ENCODE peak calls at places on chromosomes 11 and 22, in seven cellular contexts. O is epithelial cell of esophagus, U is lung, Z is glutamatergic neuron, Y is colonic mucosa, D is WTC11, N is lower leg skin. K is an unnamed sample.
A peak's percentile ranks its signal among the peaks of the same experiment; 100 is the strongest.

GRCh38 chr11:35180311-35181233 is 41.6 kb downstream of the CD44 start:
- DNase-seq in O (no peak), U (no peak), Z (no peak), Y (no peak), D (no peak), N (no peak), K (no peak)

GRCh38 chr11:39681428-39681827 is 1778.0 kb downstream of the LRRC4C start:
- DNase-seq in O (no peak), U (no peak), Z (no peak), Y (no peak), D (no peak), N (no peak), K (no peak)

GRCh38 chr11:47577460-47578041 is 1.2 kb downstream of the KBTBD4 start:
- DNase-seq in O (no peak), U (no peak), Z (no peak), Y (no peak), D (no peak), N (no peak), K (no peak)

GRCh38 chr11:3675971-3676370 is 4.8 kb upstream of the CHRNA10 start:
- DNase-seq in O (peak; percentile 20), U (no peak), Z (no peak), Y (no peak), D (no peak), N (no peak), K (no peak)

GRCh38 chr11:7872913-7873312 is 58.2 kb downstream of the OR10A6 start:
- DNase-seq in O (peak; percentile 82), U (no peak), Z (no peak), Y (no peak), D (no peak), N (no peak), K (no peak)

GRCh38 chr22:38694945-38695344 is 5.8 kb downstream of the JOSD1 start:
- DNase-seq in O (peak; percentile 66), U (no peak), Z (no peak), Y (no peak), D (no peak), N (no peak), K (no peak)

GRCh38 chr22:45468872-45469572 is 33.7 kb upstream of the FBLN1 start:
- DNase-seq in O (peak; percentile 81), U (no peak), Z (no peak), Y (no peak), D (no peak), N (no peak), K (no peak)

GRCh38 chr11:61739413-61739812 is 13.0 kb upstream of the MYRF start:
- DNase-seq in O (no peak), U (no peak), Z (no peak), Y (no peak), D (no peak), N (no peak), K (peak; percentile 66)

GRCh38 chr11:128297805-128298204 is 289.6 kb downstream of the ETS1 start:
- DNase-seq in O (no peak), U (no peak), Z (no peak), Y (no peak), D (no peak), N (no peak), K (no peak)

GRCh38 chr11:23226331-23226909 is 366.1 kb upstream of the CCDC179 start:
- DNase-seq in O (no peak), U (no peak), Z (no peak), Y (no peak), D (no peak), N (no peak), K (no peak)

GRCh38 chr11:22922672-22923071 is 62.4 kb upstream of the CCDC179 start:
- DNase-seq in O (no peak), U (no peak), Z (no peak), Y (no peak), D (no peak), N (no peak), K (no peak)

GRCh38 chr22:29202231-29203192 is 3.2 kb upstream of the EMID1 start:
- DNase-seq in O (peak; percentile 45), U (peak; percentile 49), Z (no peak), Y (peak; percentile 58), D (peak; percentile 59), N (peak; percentile 40), K (no peak)

GRCh38 chr11:117441146-117441975 is 113.7 kb downstream of the CEP164 start:
- DNase-seq in O (no peak), U (no peak), Z (no peak), Y (no peak), D (no peak), N (no peak), K (no peak)

GRCh38 chr11:130519128-130519932 is 70.9 kb downstream of the ADAMTS15 start:
- DNase-seq in O (no peak), U (no peak), Z (no peak), Y (no peak), D (no peak), N (no peak), K (no peak)

DNA sequence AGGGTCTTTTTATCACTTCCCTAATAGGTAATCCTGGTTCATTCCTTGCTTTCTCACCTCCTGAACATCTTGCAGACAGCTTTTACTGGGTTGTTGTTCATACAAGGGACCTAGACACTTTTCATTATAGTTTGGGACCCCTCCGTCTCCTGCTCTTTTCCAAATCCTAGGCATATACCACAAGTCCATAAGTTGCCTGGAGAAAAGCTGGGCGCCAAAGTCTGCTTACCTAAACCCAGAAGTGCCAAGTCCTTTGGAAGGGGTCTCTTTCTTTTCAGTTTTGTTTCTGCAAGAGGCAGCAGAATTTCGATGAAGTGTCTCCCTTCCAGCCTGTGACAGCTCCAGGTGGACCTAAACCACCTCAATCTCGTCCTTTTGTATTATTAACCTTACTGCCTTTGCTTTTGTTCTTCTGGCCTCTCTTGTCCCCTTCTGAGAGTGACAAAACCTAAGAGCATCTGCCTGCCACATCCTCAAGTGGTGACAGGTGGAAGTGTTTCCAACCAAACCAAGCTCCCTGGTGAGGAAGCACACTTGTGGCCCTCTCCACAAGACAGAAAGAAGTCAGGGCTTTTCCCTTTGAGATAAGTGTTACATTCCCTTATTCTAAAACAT is 19.5 kb upstream of the P2RY6 start:
- DNase-seq in O (no peak), U (no peak), Z (no peak), Y (no peak), D (peak; percentile 3), N (no peak), K (no peak)
- TF ChIP-seq CTCF in O (peak; percentile 30), U (no peak), Z (peak; percentile 42), Y (no peak), D (no peak), N (no peak), K (no peak)

GRCh38 chr11:132142554-132142953 is 772.1 kb downstream of the NTM start:
- DNase-seq in O (no peak), U (no peak), Z (no peak), Y (no peak), D (no peak), N (no peak), K (no peak)

GRCh38 chr11:132137981-132138313 is 767.5 kb downstream of the NTM start:
- DNase-seq in O (no peak), U (no peak), Z (no peak), Y (no peak), D (no peak), N (no peak), K (no peak)

GRCh38 chr11:132142102-132142501 is 771.7 kb downstream of the NTM start:
- DNase-seq in O (peak; percentile 90), U (no peak), Z (no peak), Y (no peak), D (no peak), N (no peak), K (no peak)

GRCh38 chr11:132139181-132139580 is 768.8 kb downstream of the NTM start:
- DNase-seq in O (peak; percentile 65), U (no peak), Z (no peak), Y (no peak), D (no peak), N (no peak), K (no peak)

GRCh38 chr11:132140056-132140455 is 769.6 kb downstream of the NTM start:
- DNase-seq in O (no peak), U (no peak), Z (no peak), Y (no peak), D (no peak), N (no peak), K (no peak)
- TF ChIP-seq CTCF in O (no peak), U (no peak), Z (no peak), Y (no peak), D (no peak), N (no peak), K (no peak)

GRCh38 chr11:32420937-32421532 is 14.3 kb downstream of the WT1 start:
- DNase-seq in O (no peak), U (no peak), Z (no peak), Y (no peak), D (no peak), N (no peak), K (no peak)

GRCh38 chr11:32418836-32419235 is 16.5 kb downstream of the WT1 start:
- DNase-seq in O (peak; percentile 35), U (no peak), Z (no peak), Y (no peak), D (no peak), N (no peak), K (no peak)

GRCh38 chr11:32422545-32422944 is 12.8 kb downstream of the WT1 start:
- DNase-seq in O (no peak), U (no peak), Z (no peak), Y (no peak), D (no peak), N (no peak), K (no peak)

GRCh38 chr11:32420139-32420538 is 15.2 kb downstream of the WT1 start:
- DNase-seq in O (no peak), U (no peak), Z (no peak), Y (no peak), D (no peak), N (no peak), K (no peak)

DNA sequence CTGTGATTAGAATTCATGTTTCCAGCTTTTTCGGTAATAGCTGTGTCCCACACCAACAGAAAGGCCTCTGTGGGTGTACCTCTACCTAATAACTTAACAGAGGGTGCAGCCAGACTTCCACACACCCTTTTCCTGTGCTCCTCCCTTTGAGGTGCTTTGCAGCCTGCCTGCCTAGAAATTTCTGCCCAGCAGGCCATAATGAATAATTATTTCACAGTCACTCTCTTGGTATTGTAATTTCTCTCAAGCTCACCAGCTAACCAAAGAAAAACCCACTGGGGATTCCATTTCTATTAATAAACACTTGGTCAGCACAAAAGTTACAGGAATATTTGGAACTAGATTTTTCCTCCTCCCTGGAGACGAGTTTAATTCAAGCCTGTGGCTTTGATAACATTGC is 13.3 kb downstream of the WT1 start:
- DNase-seq in O (no peak), U (no peak), Z (no peak), Y (no peak), D (no peak), N (no peak), K (no peak)
- TF ChIP-seq CTCF in O (no peak), U (no peak), Z (no peak), Y (no peak), D (no peak), N (no peak), K (no peak)

GRCh38 chr22:31972180-31972579 is 27.8 kb downstream of the YWHAH start:
- DNase-seq in O (no peak), U (no peak), Z (no peak), Y (no peak), D (no peak), N (no peak), K (no peak)

GRCh38 chr22:31968022-31968421 is 23.7 kb downstream of the YWHAH start:
- DNase-seq in O (no peak), U (no peak), Z (no peak), Y (no peak), D (no peak), N (no peak), K (no peak)

GRCh38 chr22:31969789-31970489 is 25.6 kb downstream of the YWHAH start:
- DNase-seq in O (peak; percentile 93), U (peak; percentile 70), Z (peak; percentile 61), Y (peak; percentile 83), D (peak; percentile 87), N (peak; percentile 47), K (peak; percentile 83)

GRCh38 chr22:31973739-31974138 is 29.4 kb downstream of the YWHAH start:
- DNase-seq in O (no peak), U (no peak), Z (no peak), Y (peak; percentile 90), D (no peak), N (no peak), K (peak; percentile 50)

GRCh38 chr22:31970490-31971444 is 26.4 kb downstream of the YWHAH start:
- DNase-seq in O (peak; percentile 83), U (peak; percentile 86), Z (peak; percentile 92), Y (peak; percentile 93), D (peak; percentile 93), N (peak; percentile 74), K (peak; percentile 93)
- TF ChIP-seq CTCF in O (peak; percentile 86), U (peak; percentile 87), Z (peak; percentile 97), Y (peak; percentile 93), D (peak; percentile 98), N (no peak), K (peak; percentile 94)

K was measured in pancreas.